ENCODE peak calls at places on chromosomes 7 and 10, in eight cellular contexts. L, H, V, D, G, Z, S and N are unnamed samples.

GRCh38 chr10:42988517-42989395 is 88.1 kb upstream of the RET start:
- DNase-seq in D (peak), G (peak), L (no peak), Z (no peak), S (no peak), V (no peak), H (no peak), N (no peak)

GRCh38 chr7:114922652-114923402 is 933 bp downstream of the MDFIC start:
- DNase-seq in L (peak), G (peak), H (peak), D (no peak), S (peak), V (no peak), Z (no peak), N (no peak)

GRCh38 chr10:32961892-32962369 is 3.9 kb upstream of the ITGB1 start:
- DNase-seq in G (no peak), D (no peak), V (no peak), Z (peak), S (no peak), H (peak), L (no peak), N (no peak)

GRCh38 chr7:100489824-100490223 is 6.1 kb downstream of the NYAP1 start:
- DNase-seq in S (no peak), D (no peak), H (peak), V (peak), Z (peak), L (peak), G (peak), N (peak)

GRCh38 chr7:151631149-151631967 is 111.7 kb upstream of the RHEB start:
- DNase-seq in S (no peak), G (no peak), H (peak), V (peak), D (no peak), L (peak), Z (no peak), N (no peak)

GRCh38 chr10:42652860-42653259 is 14.5 kb upstream of the ZNF33B start:
- DNase-seq in L (no peak), Z (no peak), D (no peak), V (no peak), S (no peak), G (no peak), H (no peak), N (no peak)

GRCh38 chr10:126058104-126058503 is 161.7 kb downstream of the FANK1 start:
- DNase-seq in H (no peak), G (no peak), Z (no peak), S (no peak), V (no peak), L (no peak), D (no peak), N (no peak)

GRCh38 chr10:33137356-33138007 is 179.5 kb upstream of the ITGB1 start:
- DNase-seq in Z (no peak), S (no peak), D (no peak), V (no peak), G (no peak), L (no peak), H (no peak), N (no peak)

GRCh38 chr7:25776737-25777109 is 375.3 kb upstream of the NFE2L3 start:
- DNase-seq in S (no peak), H (no peak), G (no peak), L (no peak), V (no peak), Z (no peak), D (no peak), N (no peak)

GRCh38 chr10:117616179-117616578 is 73.6 kb downstream of the EMX2 start:
- DNase-seq in Z (no peak), H (no peak), L (no peak), V (no peak), D (no peak), G (no peak), S (no peak), N (no peak)

GRCh38 chr7:2567663-2568238 is 9.0 kb downstream of the IQCE start:
- DNase-seq in Z (no peak), H (peak), D (no peak), G (peak), L (peak), V (no peak), S (no peak), N (peak)

GRCh38 chr7:151637781-151638261 is 118.1 kb upstream of the RHEB start:
- DNase-seq in S (no peak), D (no peak), V (no peak), H (no peak), L (no peak), Z (peak), G (no peak), N (no peak)

GRCh38 chr10:3091346-3091787 is 24.0 kb downstream of the PFKP start:
- DNase-seq in S (no peak), Z (peak), H (no peak), G (no peak), L (no peak), V (no peak), D (no peak), N (no peak)

GRCh38 chr10:60235001-60235400 is 154.7 kb downstream of the ANK3 start:
- DNase-seq in V (no peak), S (no peak), D (no peak), L (no peak), Z (no peak), G (no peak), H (no peak), N (no peak)

GRCh38 chr7:22781230-22781711 is 41.4 kb downstream of the TOMM7 start:
- DNase-seq in D (no peak), Z (peak), S (no peak), V (no peak), H (peak), G (no peak), L (no peak), N (no peak)

GRCh38 chr10:13834581-13835286 is 248.0 kb downstream of the PRPF18 start:
- DNase-seq in Z (no peak), S (no peak), G (no peak), V (no peak), H (peak), D (no peak), L (no peak), N (peak)

GRCh38 chr10:974785-975074 is 13.5 kb upstream of the GTPBP4 start:
- DNase-seq in G (no peak), L (no peak), V (no peak), D (no peak), Z (no peak), H (no peak), S (no peak), N (no peak)

GRCh38 chr10:13959443-13960359 is 371.0 kb downstream of the FRMD4A start:
- DNase-seq in H (no peak), D (no peak), L (no peak), S (no peak), Z (no peak), G (peak), V (no peak), N (no peak)

GRCh38 chr7:39184387-39184786 is 206.7 kb downstream of the POU6F2 start:
- DNase-seq in Z (no peak), S (no peak), D (no peak), V (no peak), G (no peak), H (no peak), L (no peak), N (no peak)

GRCh38 chr7:94832051-94832450 is 75.3 kb upstream of the PPP1R9A start:
- DNase-seq in L (no peak), S (no peak), V (no peak), Z (no peak), G (no peak), H (no peak), D (no peak), N (no peak)

GRCh38 chr7:3404490-3404889 is 103.4 kb downstream of the SDK1 start:
- DNase-seq in S (no peak), G (no peak), H (no peak), D (no peak), L (no peak), V (no peak), Z (no peak), N (no peak)

GRCh38 chr10:117135480-117136140 is 2.5 kb downstream of the VAX1 start:
- DNase-seq in S (no peak), L (no peak), V (no peak), D (no peak), Z (no peak), H (no peak), G (no peak), N (no peak)

DNA sequence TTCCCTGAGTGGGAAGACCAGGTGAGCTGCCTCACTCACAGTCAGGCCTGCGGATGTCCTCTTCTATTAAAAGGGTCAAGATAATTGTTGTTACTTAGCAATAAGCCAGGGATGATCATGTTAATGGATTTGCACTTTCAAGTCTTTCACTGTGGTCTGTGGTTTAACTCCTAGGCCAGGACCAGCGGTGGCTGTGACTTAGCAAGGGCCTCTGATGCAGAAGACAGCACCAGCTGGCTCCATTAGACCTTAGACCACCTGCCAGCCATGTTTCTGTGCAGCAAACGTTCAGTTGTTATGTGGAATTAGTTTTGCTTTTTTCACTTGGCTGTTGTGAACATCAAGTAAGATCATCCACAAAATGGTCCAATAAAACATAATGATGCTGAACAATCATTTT is 537.3 kb downstream of the TNS3 start:
- DNase-seq in V (no peak), G (no peak), S (no peak), D (no peak), Z (no peak), H (no peak), L (no peak), N (no peak)
- H3K27ac ChIP-seq in V (no peak), G (no peak), S (no peak), D (no peak), Z (no peak), H (no peak), L (no peak), N (no peak)

GRCh38 chr7:43479543-43479942 is 103.4 kb upstream of the STK17A start:
- DNase-seq in L (no peak), V (no peak), Z (no peak), S (no peak), D (no peak), H (no peak), G (no peak), N (no peak)

GRCh38 chr7:43480581-43480980 is 102.3 kb upstream of the STK17A start:
- DNase-seq in S (no peak), D (no peak), G (no peak), Z (no peak), H (no peak), V (no peak), L (no peak), N (no peak)

GRCh38 chr7:43484678-43485355 is 98.1 kb upstream of the STK17A start:
- DNase-seq in L (no peak), H (peak), S (no peak), V (no peak), G (no peak), Z (no peak), D (no peak), N (no peak)

GRCh38 chr7:43482679-43483252 is 100.1 kb upstream of the STK17A start:
- DNase-seq in L (no peak), D (no peak), G (no peak), V (no peak), S (no peak), Z (no peak), H (no peak), N (no peak)

GRCh38 chr7:43481905-43482678 is 100.8 kb upstream of the STK17A start:
- DNase-seq in G (no peak), V (no peak), Z (no peak), H (no peak), D (no peak), L (no peak), S (no peak), N (no peak)
- H3K27ac ChIP-seq in G (no peak), V (no peak), Z (no peak), H (no peak), D (no peak), L (no peak), S (no peak), N (no peak)

DNA sequence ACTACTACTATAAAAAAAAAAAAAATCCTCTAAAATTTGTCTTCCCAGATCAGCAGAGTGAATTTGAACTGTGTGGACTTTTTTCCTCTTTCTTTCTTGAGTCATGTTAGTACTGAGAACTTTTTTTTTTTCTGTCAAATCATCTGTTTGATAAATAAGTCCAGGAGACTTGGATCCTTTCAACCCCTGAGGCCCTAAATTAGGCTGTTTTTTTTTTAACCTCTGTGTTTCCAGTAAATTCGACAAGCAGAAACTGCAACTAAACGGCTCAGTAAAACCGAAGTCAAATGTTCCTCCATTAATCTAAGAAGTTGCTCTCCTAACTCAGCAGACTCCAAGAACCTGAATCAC is 2.7 kb downstream of the MAP3K8 start:
- DNase-seq in Z (no peak), V (no peak), D (no peak), L (no peak), S (no peak), H (no peak), G (no peak), N (no peak)
- H3K27ac ChIP-seq in Z (no peak), V (no peak), D (peak), L (no peak), S (no peak), H (no peak), G (no peak), N (no peak)

GRCh38 chr7:128742206-128742605 is 3.0 kb downstream of the CALU start:
- DNase-seq in G (no peak), Z (no peak), H (no peak), S (no peak), V (no peak), L (no peak), D (no peak), N (no peak)
- H3K27ac ChIP-seq in G (no peak), Z (no peak), H (no peak), S (no peak), V (no peak), L (no peak), D (no peak), N (no peak)

DNA sequence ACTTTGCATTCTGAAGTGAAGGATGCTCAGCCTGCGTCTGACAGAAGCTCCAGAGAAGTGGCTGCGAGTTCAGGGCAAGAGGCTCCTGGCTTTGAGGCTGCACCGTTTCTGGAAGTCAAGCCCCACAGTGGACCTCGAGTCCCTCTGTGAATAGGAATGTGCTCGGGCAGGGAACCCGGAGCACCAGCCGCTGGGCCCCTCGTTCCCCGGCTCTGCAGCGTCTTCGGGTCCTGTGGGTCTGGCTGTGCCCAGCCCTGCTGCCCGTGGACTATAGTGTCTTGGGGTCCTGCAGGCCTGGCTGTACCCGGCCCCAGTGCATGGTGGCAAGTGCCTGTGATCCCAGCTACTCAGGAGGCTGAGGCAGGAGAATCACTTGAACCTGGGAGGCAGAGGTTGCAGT is 45.3 kb upstream of the PRKAR1B start:
- DNase-seq in H (no peak), G (no peak), Z (no peak), L (no peak), D (no peak), S (no peak), V (no peak), N (no peak)
- H3K27ac ChIP-seq in H (no peak), G (no peak), Z (no peak), L (no peak), D (no peak), S (no peak), V (no peak), N (no peak)

GRCh38 chr10:26422977-26423376 is 15.2 kb upstream of the APBB1IP start:
- DNase-seq in G (no peak), V (no peak), Z (no peak), L (no peak), S (no peak), D (no peak), H (no peak), N (no peak)
- H3K27ac ChIP-seq in G (no peak), V (no peak), Z (no peak), L (no peak), S (no peak), D (no peak), H (no peak), N (no peak)